ENCODE peak calls at places on chromosome 15, in seven cellular contexts. B is A549, G is GM23338, F is H1, Q is HCT116, Y is PC-3, H is neural progenitor cell. D is an unnamed sample.

GRCh38 chr15:99538261-99538660 is 27.5 kb upstream of the MEF2A start:
- DNase-seq in F (no peak), Q (no peak), G (no peak), Y (no peak), B (no peak), H (no peak), D (no peak)

GRCh38 chr15:83310521-83311456 is 26.3 kb upstream of the BNC1 start:
- DNase-seq in H (no peak), G (peak), Q (no peak), Y (peak), F (no peak), B (no peak), D (no peak)

GRCh38 chr15:101489236-101489632 is 273 bp downstream of the PCSK6 start:
- DNase-seq in G (peak), Y (peak), F (no peak), H (peak), Q (peak), B (peak), D (no peak)

GRCh38 chr15:73564255-73564654 is 68.9 kb downstream of the NPTN start:
- DNase-seq in B (peak), Q (peak), F (no peak), G (no peak), H (peak), Y (peak), D (peak)

GRCh38 chr15:81190922-81191507 is 5.7 kb upstream of the IL16 start:
- DNase-seq in Y (no peak), G (no peak), B (no peak), F (no peak), Q (no peak), H (no peak), D (peak)

GRCh38 chr15:76987896-76988860 is 6.7 kb upstream of the PSTPIP1 start:
- DNase-seq in F (no peak), G (no peak), Q (no peak), B (no peak), H (no peak), Y (no peak), D (no peak)

GRCh38 chr15:66085128-66085527 is 168.4 kb downstream of the MEGF11 start:
- DNase-seq in G (peak), B (peak), Y (peak), H (no peak), F (no peak), Q (no peak), D (no peak)

GRCh38 chr15:77060560-77060959 is 10.3 kb downstream of the TSPAN3 start:
- DNase-seq in G (no peak), Q (no peak), Y (no peak), B (no peak), H (no peak), F (no peak), D (peak)

GRCh38 chr15:77033729-77034619 is 36.9 kb downstream of the TSPAN3 start:
- DNase-seq in Q (no peak), Y (no peak), F (no peak), B (no peak), H (no peak), G (no peak), D (no peak)

GRCh38 chr15:76903251-76903681 is 1.9 kb downstream of the SCAPER start:
- DNase-seq in F (no peak), G (peak), Y (peak), B (peak), H (peak), Q (peak), D (peak)

GRCh38 chr15:28986108-28986507 is 100.3 kb downstream of the APBA2 start:
- DNase-seq in Y (no peak), Q (no peak), B (no peak), F (no peak), G (no peak), H (no peak), D (no peak)

GRCh38 chr15:35443376-35443775 is 102.6 kb downstream of the DPH6 start:
- DNase-seq in Q (no peak), H (no peak), G (peak), F (no peak), B (no peak), Y (no peak), D (peak)

GRCh38 chr15:25022233-25022632 is 67.4 kb downstream of the SNRPN start:
- DNase-seq in G (no peak), F (no peak), B (no peak), Y (peak), H (no peak), Q (no peak), D (peak)

GRCh38 chr15:66780172-66780972 is 78.3 kb downstream of the SMAD6 start:
- DNase-seq in B (peak), G (no peak), Q (no peak), H (no peak), Y (peak), F (no peak), D (peak)

GRCh38 chr15:40856736-40857135 is 12.9 kb downstream of the SPINT1 start:
- DNase-seq in Y (no peak), G (no peak), Q (no peak), F (no peak), H (no peak), B (no peak), D (no peak)

GRCh38 chr15:87368511-87368910 is 888.0 kb downstream of the NTRK3 start:
- DNase-seq in H (no peak), B (no peak), Q (no peak), Y (peak), G (no peak), F (no peak), D (no peak)

GRCh38 chr15:98957655-98958054 is 49.9 kb downstream of the PGPEP1L start:
- DNase-seq in H (no peak), F (no peak), G (no peak), Y (no peak), Q (no peak), B (no peak), D (no peak)

GRCh38 chr15:96457852-96458251 is 127.4 kb downstream of the NR2F2 start:
- DNase-seq in Q (no peak), H (no peak), G (no peak), B (no peak), Y (no peak), F (no peak), D (peak)

GRCh38 chr15:67116742-67117141 is 51.3 kb downstream of the SMAD3 start:
- DNase-seq in B (peak), F (no peak), Y (peak), Q (no peak), G (no peak), H (no peak), D (no peak)

GRCh38 chr15:71792521-71792920 is 17.8 kb upstream of the NR2E3 start:
- DNase-seq in Y (peak), Q (no peak), B (peak), F (no peak), H (no peak), G (no peak), D (peak)

GRCh38 chr15:79380755-79381499 is 51.2 kb upstream of the MINAR1 start:
- DNase-seq in B (peak), H (peak), G (peak), Q (peak), Y (peak), F (peak), D (peak)

DNA sequence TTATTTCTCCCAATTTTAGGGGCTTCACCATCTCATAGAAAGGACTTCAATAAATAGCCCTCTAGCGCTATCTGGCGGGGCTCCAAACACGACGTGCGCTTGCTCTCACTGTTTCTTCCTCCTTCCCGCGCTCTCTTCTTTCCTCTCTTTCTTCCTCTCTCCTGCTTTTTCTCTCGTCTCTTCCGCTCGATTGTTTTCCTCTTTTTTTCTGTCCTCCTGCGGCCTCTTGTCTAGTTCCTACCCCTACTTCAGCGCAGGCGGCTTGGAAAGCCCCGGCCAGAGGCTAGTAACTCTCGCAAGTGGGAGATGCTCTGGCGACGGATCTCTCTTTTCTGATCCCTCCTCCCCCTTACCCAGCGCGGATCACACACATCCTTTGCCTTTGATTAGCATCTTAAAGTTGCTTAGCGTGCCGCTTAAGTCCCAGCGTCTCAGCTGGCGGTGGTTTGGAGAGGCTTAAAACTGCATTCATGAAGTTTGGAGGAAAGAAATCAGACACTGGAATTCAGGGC is 6.2 kb upstream of the MEIS2 start:
- DNase-seq in G (peak), H (peak), Y (no peak), B (no peak), F (no peak), Q (no peak), D (peak)
- TF ChIP-seq CTCF in G (peak), H (peak), Y (no peak), B (no peak), F (peak), Q (no peak), D (peak)

GRCh38 chr15:88802991-88803240 is 320 bp upstream of the ACAN start:
- DNase-seq in H (no peak), G (no peak), F (no peak), B (no peak), Y (no peak), Q (no peak), D (no peak)
- H3K4me3 ChIP-seq in H (peak), G (peak), F (peak), B (peak), Y (no peak), Q (no peak), D (no peak)

GRCh38 chr15:75172168-75172841 is 29.4 kb upstream of the C15orf39 start:
- DNase-seq in H (no peak), Q (no peak), G (no peak), Y (peak), F (no peak), B (no peak), D (no peak)
- H3K4me2 ChIP-seq in H (no peak), Q (no peak), G (no peak), Y (peak), F (no peak), B (no peak), D (no peak)

GRCh38 chr15:70150405-70150747 is 52.7 kb upstream of the TLE3 start:
- DNase-seq in H (no peak), G (no peak), B (no peak), F (no peak), Q (no peak), Y (no peak), D (no peak)

GRCh38 chr15:70147778-70148177 is 50.1 kb upstream of the TLE3 start:
- DNase-seq in Q (no peak), Y (no peak), G (no peak), F (no peak), H (peak), B (no peak), D (no peak)

GRCh38 chr15:70151008-70151407 is 53.3 kb upstream of the TLE3 start:
- DNase-seq in Y (no peak), B (no peak), H (no peak), G (no peak), Q (no peak), F (no peak), D (no peak)

GRCh38 chr15:70151441-70151840 is 53.7 kb upstream of the TLE3 start:
- DNase-seq in Y (no peak), F (no peak), Q (no peak), G (no peak), B (no peak), H (no peak), D (no peak)

GRCh38 chr15:70149667-70150404 is 52.1 kb upstream of the TLE3 start:
- DNase-seq in Y (peak), F (no peak), B (peak), Q (no peak), H (no peak), G (no peak), D (peak)
- TF ChIP-seq CTCF in Y (no peak), F (no peak), B (no peak), Q (no peak), H (no peak), G (no peak), D (no peak)

GRCh38 chr15:70112018-70112395 is 14.3 kb upstream of the TLE3 start:
- DNase-seq in H (no peak), G (no peak), F (no peak), Q (no peak), B (no peak), Y (no peak), D (peak)
- H3K4me3 ChIP-seq in H (no peak), G (peak), F (peak), Q (no peak), B (no peak), Y (no peak), D (no peak)

GRCh38 chr15:91940466-91941381 is 87.2 kb downstream of the SLCO3A1 start:
- DNase-seq in H (no peak), Y (no peak), F (no peak), B (no peak), Q (no peak), G (peak), D (no peak)

GRCh38 chr15:91942676-91943417 is 89.3 kb downstream of the SLCO3A1 start:
- DNase-seq in G (no peak), Y (peak), Q (peak), B (peak), F (no peak), H (no peak), D (peak)

GRCh38 chr15:91939432-91939831 is 85.9 kb downstream of the SLCO3A1 start:
- DNase-seq in H (no peak), B (no peak), G (no peak), Q (no peak), F (no peak), Y (no peak), D (no peak)

GRCh38 chr15:91944334-91944733 is 90.8 kb downstream of the SLCO3A1 start:
- DNase-seq in G (no peak), Y (no peak), Q (no peak), B (no peak), F (no peak), H (no peak), D (no peak)

GRCh38 chr15:91941871-91942270 is 88.4 kb downstream of the SLCO3A1 start:
- DNase-seq in F (no peak), B (no peak), Y (peak), H (no peak), Q (no peak), G (no peak), D (no peak)
- H3K4me2 ChIP-seq in F (no peak), B (peak), Y (peak), H (no peak), Q (no peak), G (peak), D (no peak)

DNA sequence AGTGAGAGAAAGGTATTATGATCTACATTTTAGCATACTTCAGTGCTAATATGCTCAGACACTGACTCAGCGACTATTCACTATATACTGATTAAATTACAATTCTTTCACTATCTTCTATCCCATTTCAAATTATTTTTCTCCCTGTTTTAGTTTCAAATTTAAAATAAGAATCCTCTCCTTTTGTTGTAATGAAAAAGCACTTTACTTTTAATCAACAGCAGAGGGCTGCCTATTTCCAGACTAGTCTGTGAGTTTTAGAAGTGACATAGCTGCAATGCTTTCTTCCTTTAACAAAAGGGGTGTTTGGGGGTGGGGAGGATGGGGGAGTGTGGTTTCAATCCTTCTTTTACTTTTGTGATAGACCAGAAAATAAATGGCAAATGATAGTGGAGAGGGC is 2.4 kb downstream of the NEDD4 start:
- DNase-seq in Y (no peak), F (no peak), H (no peak), B (no peak), G (no peak), Q (no peak), D (no peak)
- TF ChIP-seq CTCF in Y (no peak), F (no peak), H (no peak), B (peak), G (no peak), Q (no peak), D (no peak)

D was measured in fibroblast of lung.